ENCODE peak calls at places on chromosomes 12 and 14, in seven cellular contexts. One of them, this sample, is unnamed.

GRCh38 chr14:97328743-97329142 is 531.6 kb downstream of the VRK1 start:
- DNase-seq in A549: no peak
- DNase-seq in endothelial cell: no peak
- DNase-seq in AG08396: no peak
- DNase-seq in NCI-H1417: no peak
- DNase-seq in pulmonary artery endothelial cell: no peak
- DNase-seq in DMS 273 treated with DMSO at 0.1 percent for 48 hours: no peak
- DNase-seq in this sample: no peak

GRCh38 chr14:94019329-94019728 is 6.8 kb upstream of the OTUB2 start:
- DNase-seq in DMS 273 treated with DMSO at 0.1 percent for 48 hours: no peak
- DNase-seq in NCI-H1417: no peak
- DNase-seq in AG08396: no peak
- DNase-seq in A549: no peak
- DNase-seq in endothelial cell: no peak
- DNase-seq in pulmonary artery endothelial cell: no peak
- DNase-seq in this sample: no peak

GRCh38 chr12:65754744-65755595 is 69.3 kb upstream of the HMGA2 start:
- DNase-seq in endothelial cell: no peak
- DNase-seq in DMS 273 treated with DMSO at 0.1 percent for 48 hours: no peak
- DNase-seq in A549: no peak
- DNase-seq in AG08396: no peak
- DNase-seq in pulmonary artery endothelial cell: no peak
- DNase-seq in NCI-H1417: no peak
- DNase-seq in this sample: no peak

GRCh38 chr12:20657496-20657895 is 37.6 kb upstream of the SLCO1C1 start:
- DNase-seq in A549: no peak
- DNase-seq in AG08396: no peak
- DNase-seq in endothelial cell: no peak
- DNase-seq in NCI-H1417: no peak
- DNase-seq in DMS 273 treated with DMSO at 0.1 percent for 48 hours: no peak
- DNase-seq in pulmonary artery endothelial cell: no peak
- DNase-seq in this sample: no peak

GRCh38 chr12:109739747-109740693 is 26.4 kb downstream of the FAM222A start:
- DNase-seq in pulmonary artery endothelial cell: no peak
- DNase-seq in AG08396: no peak
- DNase-seq in A549: no peak
- DNase-seq in NCI-H1417: no peak
- DNase-seq in DMS 273 treated with DMSO at 0.1 percent for 48 hours: no peak
- DNase-seq in endothelial cell: peak; percentile 69
- DNase-seq in this sample: no peak

GRCh38 chr14:36580856-36581831 is 1.3 kb downstream of the NKX2-8 start:
- DNase-seq in AG08396: peak; percentile 56
- DNase-seq in NCI-H1417: peak; percentile 85
- DNase-seq in endothelial cell: peak; percentile 40
- DNase-seq in A549: peak; percentile 45
- DNase-seq in pulmonary artery endothelial cell: no peak
- DNase-seq in DMS 273 treated with DMSO at 0.1 percent for 48 hours: no peak
- DNase-seq in this sample: no peak

GRCh38 chr12:116959845-116960514 is 49.2 kb downstream of the FBXW8 start:
- DNase-seq in AG08396: no peak
- DNase-seq in A549: no peak
- DNase-seq in NCI-H1417: peak; percentile 30
- DNase-seq in pulmonary artery endothelial cell: no peak
- DNase-seq in endothelial cell: no peak
- DNase-seq in DMS 273 treated with DMSO at 0.1 percent for 48 hours: no peak
- DNase-seq in this sample: no peak

GRCh38 chr12:52151859-52152783 is 39.7 kb downstream of the KRT80 start:
- DNase-seq in endothelial cell: peak; percentile 80
- DNase-seq in NCI-H1417: peak; percentile 56
- DNase-seq in DMS 273 treated with DMSO at 0.1 percent for 48 hours: no peak
- DNase-seq in A549: peak; percentile 75
- DNase-seq in pulmonary artery endothelial cell: no peak
- DNase-seq in AG08396: peak; percentile 86
- DNase-seq in this sample: no peak

GRCh38 chr14:27390130-27390529 is 792.3 kb upstream of the NOVA1 start:
- DNase-seq in DMS 273 treated with DMSO at 0.1 percent for 48 hours: no peak
- DNase-seq in pulmonary artery endothelial cell: no peak
- DNase-seq in endothelial cell: no peak
- DNase-seq in NCI-H1417: no peak
- DNase-seq in AG08396: no peak
- DNase-seq in A549: no peak
- DNase-seq in this sample: no peak

GRCh38 chr12:104670439-104671406 is 214.0 kb downstream of the CHST11 start:
- DNase-seq in endothelial cell: no peak
- DNase-seq in A549: peak; percentile 21
- DNase-seq in NCI-H1417: no peak
- DNase-seq in DMS 273 treated with DMSO at 0.1 percent for 48 hours: no peak
- DNase-seq in AG08396: no peak
- DNase-seq in pulmonary artery endothelial cell: no peak
- DNase-seq in this sample: no peak

GRCh38 chr12:81953541-81953940 is 194.4 kb upstream of the PPFIA2 start:
- DNase-seq in DMS 273 treated with DMSO at 0.1 percent for 48 hours: no peak
- DNase-seq in AG08396: no peak
- DNase-seq in endothelial cell: no peak
- DNase-seq in pulmonary artery endothelial cell: no peak
- DNase-seq in NCI-H1417: no peak
- DNase-seq in A549: no peak
- DNase-seq in this sample: no peak

GRCh38 chr14:64971890-64972785 is at the start of gene RAB15:
- DNase-seq in AG08396: peak; percentile 83
- DNase-seq in pulmonary artery endothelial cell: no peak
- DNase-seq in endothelial cell: peak; percentile 50
- DNase-seq in DMS 273 treated with DMSO at 0.1 percent for 48 hours: peak; percentile 6
- DNase-seq in A549: peak; percentile 34
- DNase-seq in NCI-H1417: peak; percentile 61
- DNase-seq in this sample: no peak

GRCh38 chr12:30417697-30418231 is 277.9 kb downstream of the IPO8 start:
- DNase-seq in pulmonary artery endothelial cell: no peak
- DNase-seq in NCI-H1417: no peak
- DNase-seq in AG08396: peak; percentile 48
- DNase-seq in A549: no peak
- DNase-seq in DMS 273 treated with DMSO at 0.1 percent for 48 hours: no peak
- DNase-seq in endothelial cell: no peak
- DNase-seq in this sample: no peak

GRCh38 chr14:96303981-96304380 is 48.0 kb downstream of the BDKRB1 start:
- DNase-seq in pulmonary artery endothelial cell: no peak
- DNase-seq in NCI-H1417: no peak
- DNase-seq in DMS 273 treated with DMSO at 0.1 percent for 48 hours: no peak
- DNase-seq in A549: no peak
- DNase-seq in AG08396: no peak
- DNase-seq in endothelial cell: no peak
- DNase-seq in this sample: peak; percentile 29

GRCh38 chr12:9214536-9214935 is 6.3 kb upstream of the PZP start:
- DNase-seq in AG08396: no peak
- DNase-seq in DMS 273 treated with DMSO at 0.1 percent for 48 hours: no peak
- DNase-seq in pulmonary artery endothelial cell: no peak
- DNase-seq in A549: no peak
- DNase-seq in endothelial cell: no peak
- DNase-seq in NCI-H1417: peak; percentile 13
- DNase-seq in this sample: no peak

GRCh38 chr14:68779761-68780323 is 13.0 kb downstream of the ZFP36L1 start:
- DNase-seq in A549: no peak
- DNase-seq in DMS 273 treated with DMSO at 0.1 percent for 48 hours: no peak
- DNase-seq in pulmonary artery endothelial cell: no peak
- DNase-seq in AG08396: peak; percentile 66
- DNase-seq in NCI-H1417: no peak
- DNase-seq in endothelial cell: no peak
- DNase-seq in this sample: no peak

GRCh38 chr12:130606245-130606644 is 109.9 kb downstream of the RIMBP2 start:
- DNase-seq in AG08396: no peak
- DNase-seq in endothelial cell: no peak
- DNase-seq in NCI-H1417: no peak
- DNase-seq in DMS 273 treated with DMSO at 0.1 percent for 48 hours: no peak
- DNase-seq in A549: no peak
- DNase-seq in pulmonary artery endothelial cell: no peak
- DNase-seq in this sample: no peak

GRCh38 chr12:18998343-18999270 is 130.9 kb upstream of the PLEKHA5 start:
- DNase-seq in NCI-H1417: peak; percentile 26
- DNase-seq in DMS 273 treated with DMSO at 0.1 percent for 48 hours: no peak
- DNase-seq in pulmonary artery endothelial cell: peak; percentile 17
- DNase-seq in A549: no peak
- DNase-seq in endothelial cell: no peak
- DNase-seq in AG08396: peak; percentile 34
- DNase-seq in this sample: no peak

GRCh38 chr12:56338643-56339422 is at the start of gene IL23A:
- DNase-seq in pulmonary artery endothelial cell: no peak
- DNase-seq in A549: no peak
- DNase-seq in NCI-H1417: peak; percentile 92
- DNase-seq in endothelial cell: no peak
- DNase-seq in DMS 273 treated with DMSO at 0.1 percent for 48 hours: no peak
- DNase-seq in AG08396: no peak
- DNase-seq in this sample: no peak

GRCh38 chr12:98471085-98471484 is 44.3 kb upstream of the TMPO start:
- DNase-seq in DMS 273 treated with DMSO at 0.1 percent for 48 hours: no peak
- DNase-seq in A549: no peak
- DNase-seq in AG08396: no peak
- DNase-seq in pulmonary artery endothelial cell: no peak
- DNase-seq in endothelial cell: no peak
- DNase-seq in NCI-H1417: no peak
- DNase-seq in this sample: no peak

This sample was measured in smooth muscle cell of the brain vasculature.